ENCODE peak calls at places on chromosomes 5 and 9, in four cellular contexts. H is HFFc6; W is heart left ventricle; K is CD4-positive, alpha-beta T cell. E is an unnamed sample.

GRCh38 chr9:21965401-21965951 is 28.7 kb downstream of the CDKN2A start:
- DNase-seq in W (peak), K (no peak), H (peak), E (peak)

GRCh38 chr5:862367-863243 is 11.8 kb upstream of the ZDHHC11 start:
- DNase-seq in K (no peak), W (no peak), H (peak), E (no peak)

GRCh38 chr5:158272409-158272808 is 413.5 kb upstream of the CLINT1 start:
- DNase-seq in W (no peak), K (no peak), H (no peak), E (no peak)

GRCh38 chr5:88769165-88769564 is 113.8 kb downstream of the MEF2C start:
- DNase-seq in H (peak), W (no peak), K (no peak), E (no peak)

GRCh38 chr9:89768051-89768450 is 163.2 kb downstream of the GADD45G start:
- DNase-seq in K (no peak), H (no peak), W (no peak), E (no peak)

GRCh38 chr5:78912085-78912771 is 72.9 kb downstream of the ARSB start:
- DNase-seq in K (no peak), W (no peak), H (no peak), E (no peak)

GRCh38 chr9:28365020-28365640 is 791.8 kb upstream of the C9orf72 start:
- DNase-seq in H (no peak), K (no peak), W (no peak), E (no peak)

GRCh38 chr5:135308752-135309151 is 90.3 kb downstream of the MACROH2A1 start:
- DNase-seq in W (no peak), H (peak), K (no peak), E (no peak)

GRCh38 chr9:19720374-19720773 is 68.5 kb downstream of the SLC24A2 start:
- DNase-seq in K (no peak), W (no peak), H (peak), E (no peak)

GRCh38 chr9:89542461-89543021 is 44.6 kb upstream of the SEMA4D start:
- DNase-seq in H (no peak), K (no peak), W (no peak), E (no peak)

GRCh38 chr5:108212775-108213346 is 169.0 kb downstream of the FBXL17 start:
- DNase-seq in K (no peak), W (no peak), H (no peak), E (no peak)

GRCh38 chr9:134554011-134554749 is 87.4 kb upstream of the COL5A1 start:
- DNase-seq in H (no peak), W (no peak), K (no peak), E (no peak)

GRCh38 chr5:991472-992267 is 16.9 kb upstream of the NKD2 start:
- DNase-seq in W (peak), H (no peak), K (no peak), E (no peak)

GRCh38 chr5:149747141-149747832 is 17.2 kb downstream of the PPARGC1B start:
- DNase-seq in H (no peak), W (no peak), K (no peak), E (no peak)

GRCh38 chr9:99011161-99011709 is 67.5 kb downstream of the COL15A1 start:
- DNase-seq in H (peak), W (no peak), K (no peak), E (no peak)

GRCh38 chr9:134629586-134630392 is 11.8 kb upstream of the COL5A1 start:
- DNase-seq in K (no peak), W (peak), H (no peak), E (no peak)

GRCh38 chr5:40988761-40989510 is 79.6 kb downstream of the C7 start:
- DNase-seq in H (no peak), W (no peak), K (no peak), E (no peak)

GRCh38 chr9:113715086-113715485 is 161.0 kb upstream of the ZNF618 start:
- DNase-seq in H (peak), K (no peak), W (no peak), E (no peak)

GRCh38 chr5:78779262-78779661 is 130.7 kb upstream of the LHFPL2 start:
- DNase-seq in W (no peak), K (no peak), H (no peak), E (no peak)

GRCh38 chr9:75064307-75065025 is 23.5 kb downstream of the NMRK1 start:
- DNase-seq in W (no peak), K (no peak), H (peak), E (no peak)

GRCh38 chr5:114839360-114839759 is 330.3 kb downstream of the TRIM36 start:
- DNase-seq in H (no peak), W (no peak), K (no peak), E (no peak)

GRCh38 chr9:128160603-128160987 is 530 bp downstream of the BBLN start:
- DNase-seq in W (no peak), H (peak), K (no peak), E (no peak)

GRCh38 chr5:145484195-145484594 is 350.9 kb downstream of the PRELID2 start:
- DNase-seq in K (no peak), W (no peak), H (peak), E (no peak)

GRCh38 chr5:140596364-140596763 is 31.7 kb downstream of the SLC35A4 start:
- DNase-seq in W (no peak), K (no peak), H (no peak), E (no peak)

GRCh38 chr9:35518212-35518917 is 28.5 kb downstream of the RUSC2 start:
- DNase-seq in W (no peak), H (peak), K (no peak), E (no peak)

GRCh38 chr5:34748431-34748830 is 90.5 kb upstream of the TTC23L start:
- DNase-seq in W (no peak), H (no peak), K (no peak), E (no peak)

GRCh38 chr5:136525546-136525945 is 160.2 kb upstream of the TRPC7 start:
- DNase-seq in W (no peak), K (no peak), H (no peak), E (no peak)

GRCh38 chr9:113774968-113775367 is 101.1 kb upstream of the ZNF618 start:
- DNase-seq in H (no peak), K (no peak), W (no peak), E (no peak)

GRCh38 chr5:157113007-157113406 is 4.2 kb upstream of the HAVCR2 start:
- DNase-seq in K (no peak), H (no peak), W (no peak), E (no peak)

GRCh38 chr5:157106668-157107461 is 2.0 kb downstream of the HAVCR2 start:
- DNase-seq in H (no peak), W (peak), K (no peak), E (no peak)

GRCh38 chr5:157109744-157110143 is 900 bp upstream of the HAVCR2 start:
- DNase-seq in W (no peak), K (no peak), H (no peak), E (no peak)

GRCh38 chr5:157107508-157107907 is 1.3 kb downstream of the HAVCR2 start:
- DNase-seq in H (no peak), W (no peak), K (no peak), E (no peak)

GRCh38 chr5:157108961-157109360 is at the start of gene HAVCR2:
- DNase-seq in K (peak), W (no peak), H (no peak), E (no peak)
- TF ChIP-seq CTCF in K (no peak), W (no peak), H (no peak), E (no peak)

DNA sequence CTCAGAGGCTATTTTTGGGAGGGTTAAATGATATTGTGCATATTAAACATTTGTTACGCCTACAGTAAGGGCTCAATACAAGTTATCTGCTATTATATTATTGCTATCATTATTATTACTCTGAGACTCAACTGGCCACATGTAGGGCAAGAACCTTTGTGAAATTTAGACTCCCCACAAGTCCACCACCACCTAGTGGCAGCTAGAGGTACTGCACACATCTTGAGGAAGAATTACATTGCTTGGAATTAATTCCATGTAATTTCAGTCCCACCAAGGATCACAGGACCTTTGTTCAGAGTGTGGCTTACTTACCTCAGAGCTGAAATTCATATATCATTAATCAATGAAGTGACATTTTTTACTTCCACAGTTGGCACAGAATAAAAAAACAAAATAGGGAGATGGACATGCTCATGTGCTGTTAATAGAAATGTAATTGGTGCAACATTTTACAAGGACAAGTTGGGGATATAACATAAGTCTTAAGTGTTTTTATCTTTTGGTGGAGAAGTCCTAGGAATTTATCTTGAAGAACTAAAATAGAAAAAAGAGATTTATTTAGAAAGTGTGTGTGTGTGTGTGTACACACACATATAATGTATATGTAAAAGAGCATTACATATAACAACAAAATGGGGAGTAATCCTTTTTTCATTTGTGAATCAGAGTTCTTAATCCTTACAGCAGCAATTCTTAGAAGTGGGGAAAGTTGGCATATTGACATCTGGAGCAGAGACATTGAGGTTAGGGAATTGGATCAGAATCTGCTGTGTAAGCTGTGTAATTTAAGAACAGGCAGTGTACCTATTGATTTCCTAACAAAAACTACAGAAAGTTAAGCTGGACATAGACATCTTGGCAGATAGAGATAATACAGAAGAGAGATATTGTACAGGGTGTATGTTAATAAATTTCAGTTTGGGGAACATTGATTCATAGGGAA is 11.2 kb downstream of the MSANTD3 start:
- DNase-seq in W (no peak), H (peak), K (peak), E (peak)
- TF ChIP-seq CTCF in W (peak), H (peak), K (peak), E (peak)

GRCh38 chr9:2966846-2967372 is 123.0 kb upstream of the PUM3 start:
- DNase-seq in K (no peak), H (no peak), W (no peak), E (no peak)
- TF ChIP-seq CTCF in K (no peak), H (no peak), W (no peak), E (no peak)

DNA sequence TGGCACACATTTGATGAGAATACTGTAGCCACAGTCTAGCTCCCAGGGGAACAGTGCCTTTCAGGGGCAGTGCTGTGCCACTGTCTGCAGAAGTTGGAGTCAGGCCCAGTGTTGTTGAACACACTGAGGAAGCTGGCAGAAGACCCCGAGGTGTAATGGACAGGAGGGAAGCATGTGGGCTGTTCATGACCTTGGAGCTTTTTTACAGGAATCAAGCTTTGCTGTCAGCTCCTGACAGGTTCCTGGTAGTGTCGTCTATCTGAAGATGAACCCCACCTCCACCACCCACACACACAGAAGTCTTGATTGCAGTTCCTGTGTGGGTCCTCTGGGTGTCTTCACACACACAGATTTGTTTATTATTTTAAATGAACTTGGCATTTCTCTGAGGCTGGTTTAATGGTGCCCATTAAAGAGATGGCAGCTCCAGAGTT is 40.3 kb upstream of the TNFAIP8 start:
- DNase-seq in K (peak), H (no peak), W (no peak), E (no peak)
- TF ChIP-seq CTCF in K (peak), H (peak), W (peak), E (no peak)

GRCh38 chr9:78278801-78279200 is 18.1 kb upstream of the PSAT1 start:
- DNase-seq in H (no peak), W (no peak), K (no peak), E (no peak)
- TF ChIP-seq CTCF in H (no peak), W (no peak), K (no peak), E (no peak)

DNA sequence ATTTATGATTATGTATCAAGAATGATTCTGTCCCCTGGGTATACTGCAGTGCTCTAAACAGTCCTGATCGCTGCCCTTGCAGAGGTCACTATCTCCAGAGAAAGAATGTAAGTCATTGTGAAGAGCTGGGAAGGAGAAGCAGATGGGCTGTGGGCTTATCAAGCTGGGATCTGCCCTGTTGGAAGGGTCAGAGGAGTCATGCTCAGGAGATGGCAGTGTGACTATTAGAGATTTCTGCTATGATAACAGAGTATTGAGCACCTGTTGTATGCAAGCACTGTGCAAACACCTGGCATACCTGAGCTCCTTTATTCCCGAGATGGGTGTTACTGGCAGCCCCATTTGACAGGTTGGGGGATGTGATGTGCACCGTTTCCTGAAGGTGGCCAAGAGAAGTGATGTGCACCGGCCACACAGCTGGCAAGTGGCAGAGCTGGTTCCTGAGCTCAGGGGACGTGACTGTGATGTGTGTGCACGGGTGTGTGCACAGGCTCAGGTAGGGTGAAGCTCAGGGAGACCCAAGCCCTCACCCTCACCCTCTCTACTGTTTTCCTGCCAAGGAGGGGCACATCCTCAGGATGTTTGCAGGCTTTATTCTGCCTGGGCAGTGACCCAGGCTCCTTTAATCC is 56.5 kb downstream of the WWC1 start:
- DNase-seq in H (no peak), W (no peak), K (no peak), E (no peak)
- TF ChIP-seq CTCF in H (no peak), W (no peak), K (no peak), E (no peak)

GRCh38 chr9:76338418-76338817 is 55.8 kb downstream of the RFK start:
- DNase-seq in W (no peak), H (no peak), K (no peak), E (no peak)

GRCh38 chr9:76333319-76333880 is 60.8 kb downstream of the RFK start:
- DNase-seq in K (no peak), W (no peak), H (no peak), E (no peak)

GRCh38 chr9:76341616-76342015 is 52.6 kb downstream of the RFK start:
- DNase-seq in W (no peak), H (no peak), K (no peak), E (no peak)

GRCh38 chr9:76333964-76334363 is 60.3 kb downstream of the RFK start:
- DNase-seq in W (no peak), H (no peak), K (no peak), E (no peak)

DNA sequence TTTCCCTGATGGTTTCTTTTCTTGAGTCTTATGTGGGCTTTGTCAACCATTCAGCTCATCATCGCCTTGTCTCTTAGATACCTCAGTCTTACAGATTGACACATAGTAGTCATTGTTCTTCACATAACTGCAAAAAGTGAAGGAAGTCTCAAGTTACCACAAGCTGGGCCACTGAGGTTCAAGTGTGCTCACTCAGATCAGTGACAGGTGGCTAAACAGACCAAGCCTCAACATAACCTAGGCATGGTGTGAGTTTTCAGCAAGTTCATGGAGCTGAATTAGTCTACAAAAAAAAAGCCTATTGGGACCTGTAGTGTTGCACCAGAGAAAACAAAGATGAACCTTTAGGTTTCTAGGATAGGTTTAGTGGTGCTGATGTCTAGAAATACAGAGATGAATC is 58.2 kb downstream of the RFK start:
- DNase-seq in W (no peak), H (no peak), K (no peak), E (no peak)
- TF ChIP-seq CTCF in W (no peak), H (no peak), K (no peak), E (no peak)

GRCh38 chr5:103375356-103375755 is 116.8 kb downstream of the MACIR start:
- DNase-seq in K (no peak), H (peak), W (no peak), E (no peak)
- TF ChIP-seq CTCF in K (no peak), H (peak), W (no peak), E (no peak)

GRCh38 chr9:112166176-112167140 is 8.6 kb downstream of the SUSD1 start:
- DNase-seq in W (no peak), K (no peak), H (no peak), E (no peak)
- TF ChIP-seq CTCF in W (no peak), K (no peak), H (peak), E (no peak)

GRCh38 chr9:6055213-6055612 is 39.8 kb upstream of the RANBP6 start:
- DNase-seq in H (peak), W (no peak), K (no peak), E (no peak)
- TF ChIP-seq CTCF in H (peak), W (peak), K (peak), E (peak)